ENCODE peak calls at places on chromosomes 1 and 21, in seven cellular contexts. G is amygdala, K is hypothalamus, W is islet precursor cell, Y is iris pigment epithelial cell, B is right lobe of liver, M is GM13977. H is an unnamed sample.

GRCh38 chr1:89516055-89516454 is 8.6 kb upstream of the LRRC8B start:
- DNase-seq in W (peak; percentile 73), M (no peak), B (no peak), G (no peak), K (no peak), Y (peak; percentile 88), H (peak; percentile 92)

GRCh38 chr1:11383553-11384169 is 95.3 kb upstream of the DISP3 start:
- DNase-seq in W (no peak), B (no peak), K (no peak), Y (no peak), G (no peak), M (no peak), H (no peak)

GRCh38 chr1:23555225-23555801 is 4.0 kb downstream of the ID3 start:
- DNase-seq in B (no peak), W (no peak), M (no peak), Y (peak; percentile 61), K (no peak), G (no peak), H (peak; percentile 59)

GRCh38 chr1:234369784-234370183 is 3.5 kb upstream of the COA6 start:
- DNase-seq in B (no peak), M (no peak), W (no peak), K (no peak), Y (peak; percentile 75), G (no peak), H (peak; percentile 48)

GRCh38 chr1:184840596-184840995 is 85.9 kb upstream of the EDEM3 start:
- DNase-seq in W (no peak), M (no peak), Y (no peak), G (no peak), B (no peak), K (no peak), H (no peak)

GRCh38 chr1:9250586-9251381 is 16.2 kb downstream of the H6PD start:
- DNase-seq in G (no peak), K (no peak), Y (peak; percentile 20), M (no peak), B (no peak), W (peak; percentile 47), H (peak; percentile 42)

GRCh38 chr1:87449348-87449963 is 120.8 kb downstream of the LMO4 start:
- DNase-seq in M (peak; percentile 40), W (peak; percentile 64), Y (no peak), G (no peak), K (no peak), B (peak; percentile 58), H (peak; percentile 40)

GRCh38 chr1:228035844-228036243 is 29.0 kb downstream of the WNT3A start:
- DNase-seq in B (no peak), Y (no peak), K (no peak), G (no peak), W (peak; percentile 35), M (no peak), H (no peak)

GRCh38 chr1:209576798-209577197 is 6.7 kb upstream of the CAMK1G start:
- DNase-seq in B (peak; percentile 83), G (peak; percentile 75), K (peak; percentile 72), M (peak; percentile 75), Y (peak; percentile 53), W (peak; percentile 91), H (peak; percentile 65)

GRCh38 chr21:31111093-31111492 is 72.8 kb upstream of the KRTAP19-8 start:
- DNase-seq in B (no peak), W (no peak), M (no peak), K (no peak), G (no peak), Y (no peak), H (no peak)

GRCh38 chr1:42420911-42421585 is 34.8 kb downstream of the ZMYND12 start:
- DNase-seq in K (peak; percentile 49), G (peak; percentile 12), Y (peak; percentile 74), M (no peak), B (no peak), W (peak; percentile 30), H (peak; percentile 94)

GRCh38 chr1:226001852-226002666 is 2.9 kb upstream of the SDE2 start:
- DNase-seq in G (no peak), W (no peak), B (peak; percentile 69), K (peak; percentile 30), Y (no peak), M (no peak), H (peak; percentile 8)

GRCh38 chr1:21742578-21742977 is 40.4 kb downstream of the USP48 start:
- DNase-seq in K (no peak), G (no peak), M (no peak), Y (peak; percentile 52), W (no peak), B (no peak), H (no peak)

GRCh38 chr1:9400425-9401079 is 107.9 kb downstream of the SPSB1 start:
- DNase-seq in G (peak; percentile 35), Y (peak; percentile 31), B (no peak), W (peak; percentile 91), M (no peak), K (no peak), H (no peak)